ENCODE peak calls at places on chromosomes 6 and 20, in four cellular contexts. I is HFFc6, Q is ecto neural progenitor cell, U is cardiac septum. K is an unnamed sample.

GRCh38 chr6:143027058-143027457 is 33.6 kb upstream of the AIG1 start:
- DNase-seq in I (peak), Q (no peak), U (peak), K (no peak)

GRCh38 chr20:40008177-40008576 is 680.9 kb downstream of the MAFB start:
- DNase-seq in I (no peak), Q (no peak), U (no peak), K (no peak)

GRCh38 chr6:138609801-138610430 is 110.6 kb upstream of the NHSL1 start:
- DNase-seq in I (no peak), Q (no peak), U (no peak), K (no peak)

GRCh38 chr6:105179244-105180065 is at the start of gene POPDC3:
- DNase-seq in I (peak), Q (peak), U (no peak), K (no peak)

GRCh38 chr20:54061106-54061881 is 9.1 kb downstream of the BCAS1 start:
- DNase-seq in I (no peak), Q (no peak), U (no peak), K (no peak)

GRCh38 chr6:13611715-13612114 is 3.4 kb upstream of the NOL7 start:
- DNase-seq in I (no peak), Q (no peak), U (no peak), K (no peak)

GRCh38 chr6:11734861-11735652 is 43.5 kb downstream of the ADTRP start:
- DNase-seq in I (no peak), Q (no peak), U (no peak), K (no peak)

GRCh38 chr6:3822747-3823445 is 26.3 kb upstream of the FAM50B start:
- DNase-seq in I (no peak), Q (no peak), U (no peak), K (no peak)

GRCh38 chr20:33852971-33853813 is 42.0 kb downstream of the CHMP4B start:
- DNase-seq in I (no peak), Q (no peak), U (no peak), K (no peak)

GRCh38 chr6:31070711-31071197 is 41.6 kb downstream of the C6orf15 start:
- DNase-seq in I (peak), Q (peak), U (no peak), K (no peak)